ENCODE peak calls at places on chromosomes 4 and X, in nine cellular contexts. R is lower lobe of right lung, B is GM04504, O is epithelial cell of esophagus, D is amygdala, V is iris pigment epithelial cell, K is NCI-H1105, X is neural crest cell, M is A172. C is an unnamed sample.

GRCh38 chr4:38365748-38366310 is 298.2 kb upstream of the KLF3 start:
- DNase-seq in R (no peak), B (no peak), O (no peak), D (no peak), V (no peak), K (peak; percentile 33), X (no peak), M (no peak), C (no peak)

GRCh38 chr4:26953770-26954423 is 93.3 kb downstream of the STIM2 start:
- DNase-seq in R (no peak), B (no peak), O (no peak), D (no peak), V (no peak), K (no peak), X (no peak), M (no peak), C (no peak)

GRCh38 chr4:69760455-69760854 is at the start of gene SULT1B1:
- DNase-seq in R (peak; percentile 49), B (no peak), O (peak; percentile 49), D (no peak), V (peak; percentile 97), K (no peak), X (no peak), M (no peak), C (peak; percentile 68)

GRCh38 chr4:5887361-5888221 is 5.3 kb downstream of the CRMP1 start:
- DNase-seq in R (no peak), B (no peak), O (no peak), D (no peak), V (no peak), K (peak; percentile 14), X (peak; percentile 50), M (peak; percentile 68), C (no peak)

GRCh38 chr4:94171616-94172015 is 36.0 kb upstream of the SMARCAD1 start:
- DNase-seq in R (no peak), B (no peak), O (no peak), D (no peak), V (peak; percentile 22), K (no peak), X (no peak), M (no peak), C (no peak)

GRCh38 chr4:4225915-4226605 is 669 bp downstream of the OTOP1 start:
- DNase-seq in R (no peak), B (no peak), O (no peak), D (no peak), V (peak; percentile 36), K (no peak), X (peak; percentile 20), M (no peak), C (no peak)

GRCh38 chrX:151729056-151729725 is 5.4 kb upstream of the CNGA2 start:
- DNase-seq in R (no peak), B (no peak), O (no peak), D (no peak), V (no peak), K (no peak), X (no peak), M (no peak), C (no peak)

GRCh38 chr4:172758586-172759340 is 409.8 kb upstream of the GALNT7 start:
- DNase-seq in R (no peak), B (peak; percentile 15), O (peak; percentile 75), D (no peak), V (peak; percentile 80), K (no peak), X (no peak), M (peak; percentile 75), C (peak; percentile 54)

GRCh38 chr4:38688676-38689355 is 24.8 kb downstream of the KLF3 start:
- DNase-seq in R (peak; percentile 46), B (no peak), O (no peak), D (no peak), V (peak; percentile 88), K (no peak), X (no peak), M (no peak), C (peak; percentile 50)

GRCh38 chr4:139795476-139795875 is 129.9 kb downstream of the MGST2 start:
- DNase-seq in R (no peak), B (no peak), O (no peak), D (no peak), V (no peak), K (no peak), X (no peak), M (no peak), C (no peak)

GRCh38 chrX:150486011-150486410 is 82.4 kb upstream of the MTM1 start:
- DNase-seq in R (no peak), B (no peak), O (peak; percentile 58), D (no peak), V (peak; percentile 55), K (peak; percentile 48), X (peak; percentile 24), M (peak; percentile 54), C (peak; percentile 53)

GRCh38 chrX:15616531-15616930 is 15.8 kb upstream of the ACE2 start:
- DNase-seq in R (no peak), B (no peak), O (no peak), D (no peak), V (no peak), K (no peak), X (no peak), M (no peak), C (no peak)

GRCh38 chrX:97199501-97199900 is 315.8 kb downstream of the RPA4 start:
- DNase-seq in R (no peak), B (no peak), O (no peak), D (no peak), V (peak; percentile 82), K (no peak), X (no peak), M (no peak), C (peak; percentile 1)

GRCh38 chr4:11471613-11472012 is 42.9 kb upstream of the HS3ST1 start:
- DNase-seq in R (no peak), B (no peak), O (peak; percentile 41), D (no peak), V (no peak), K (no peak), X (no peak), M (no peak), C (no peak)

GRCh38 chr4:119026662-119027444 is 108.8 kb upstream of the MYOZ2 start:
- DNase-seq in R (no peak), B (peak; percentile 72), O (no peak), D (no peak), V (no peak), K (no peak), X (no peak), M (no peak), C (no peak)

GRCh38 chrX:63738696-63739095 is 46.3 kb downstream of the ARHGEF9 start:
- DNase-seq in R (no peak), B (no peak), O (no peak), D (no peak), V (no peak), K (no peak), X (no peak), M (no peak), C (no peak)

GRCh38 chrX:65451663-65452062 is 82.9 kb downstream of the LAS1L start:
- DNase-seq in R (no peak), B (no peak), O (peak; percentile 44), D (no peak), V (peak; percentile 52), K (no peak), X (peak; percentile 21), M (peak; percentile 4), C (peak; percentile 10)

GRCh38 chrX:107565916-107566602 is 62.3 kb upstream of the PRPS1 start:
- DNase-seq in R (no peak), B (no peak), O (peak; percentile 66), D (no peak), V (peak; percentile 84), K (no peak), X (peak; percentile 2), M (peak; percentile 50), C (peak; percentile 81)

GRCh38 chr4:140600408-140600807 is 31.6 kb upstream of the UCP1 start:
- DNase-seq in R (no peak), B (no peak), O (no peak), D (no peak), V (no peak), K (no peak), X (no peak), M (no peak), C (no peak)

C was measured in astrocyte of the spinal cord.